ENCODE peak calls at places on chromosome 1, in ten cellular contexts. R is esophagus muscularis mucosa, P is ascending aorta, C is fibroblast of pulmonary artery, O is K562, J is brain microvascular endothelial cell, F is right lobe of liver, H is AG04449, X is neural progenitor cell, N is Peyer's patch. I is an unnamed sample.
A peak's percentile ranks its signal among the peaks of the same experiment; 100 is the strongest.

GRCh38 chr1:43704838-43705237 is 2.5 kb upstream of the ST3GAL3 start:
- DNase-seq in R (no peak), P (no peak), C (peak; percentile 39), O (no peak), J (no peak), F (no peak), H (no peak), X (no peak), N (no peak), I (no peak)

GRCh38 chr1:4093856-4094565 is 193.9 kb upstream of the C1orf174 start:
- DNase-seq in R (no peak), P (no peak), C (no peak), O (no peak), J (no peak), F (no peak), H (no peak), X (no peak), N (no peak), I (no peak)

GRCh38 chr1:85654066-85654782 is 54.0 kb downstream of the ZNHIT6 start:
- DNase-seq in R (no peak), P (no peak), C (peak; percentile 35), O (no peak), J (peak; percentile 39), F (no peak), H (no peak), X (no peak), N (no peak), I (no peak)

GRCh38 chr1:17520041-17520440 is 19.5 kb upstream of the ARHGEF10L start:
- DNase-seq in R (no peak), P (no peak), C (no peak), O (no peak), J (no peak), F (no peak), H (no peak), X (no peak), N (peak; percentile 84), I (peak; percentile 90)

GRCh38 chr1:235831148-235831547 is 35.6 kb downstream of the LYST start:
- DNase-seq in R (no peak), P (no peak), C (peak; percentile 34), O (no peak), J (peak; percentile 20), F (no peak), H (peak; percentile 28), X (no peak), N (no peak), I (no peak)

GRCh38 chr1:158998781-158999161 is 10.9 kb upstream of the IFI16 start:
- DNase-seq in R (no peak), P (no peak), C (peak; percentile 76), O (peak; percentile 47), J (peak; percentile 46), F (peak; percentile 42), H (no peak), X (peak; percentile 67), N (peak; percentile 52), I (peak; percentile 72)

GRCh38 chr1:112808861-112809684 is 93.9 kb upstream of the PPM1J start:
- DNase-seq in R (no peak), P (no peak), C (peak; percentile 72), O (peak; percentile 88), J (peak; percentile 67), F (peak; percentile 76), H (no peak), X (peak; percentile 81), N (peak; percentile 86), I (peak; percentile 89)

GRCh38 chr1:94275116-94275515 is 37.7 kb upstream of the ARHGAP29 start:
- DNase-seq in R (no peak), P (no peak), C (peak; percentile 75), O (no peak), J (no peak), F (no peak), H (no peak), X (no peak), N (no peak), I (no peak)

GRCh38 chr1:156090822-156091188 is 8.5 kb upstream of the MEX3A start:
- DNase-seq in R (peak; percentile 96), P (no peak), C (peak; percentile 84), O (peak; percentile 80), J (peak; percentile 59), F (peak; percentile 87), H (no peak), X (peak; percentile 92), N (peak; percentile 92), I (peak; percentile 87)

GRCh38 chr1:78401148-78401547 is 89.6 kb upstream of the PTGFR start:
- DNase-seq in R (no peak), P (no peak), C (no peak), O (no peak), J (no peak), F (no peak), H (no peak), X (no peak), N (no peak), I (no peak)

GRCh38 chr1:154809436-154810413 is 60.4 kb downstream of the KCNN3 start:
- DNase-seq in R (no peak), P (no peak), C (peak; percentile 41), O (no peak), J (peak; percentile 49), F (no peak), H (no peak), X (no peak), N (no peak), I (no peak)

GRCh38 chr1:184843732-184844495 is 89.3 kb upstream of the EDEM3 start:
- DNase-seq in R (peak; percentile 87), P (peak; percentile 24), C (no peak), O (no peak), J (no peak), F (no peak), H (no peak), X (no peak), N (no peak), I (peak; percentile 49)

GRCh38 chr1:205948886-205949285 is 5.6 kb upstream of the SLC26A9 start:
- DNase-seq in R (no peak), P (no peak), C (no peak), O (no peak), J (no peak), F (no peak), H (no peak), X (no peak), N (no peak), I (no peak)

GRCh38 chr1:17195731-17196130 is 9.2 kb upstream of the PADI1 start:
- DNase-seq in R (no peak), P (no peak), C (no peak), O (no peak), J (no peak), F (no peak), H (no peak), X (no peak), N (no peak), I (no peak)

GRCh38 chr1:62228883-62229187 is 34.2 kb downstream of the L1TD1 start:
- DNase-seq in R (no peak), P (no peak), C (no peak), O (no peak), J (no peak), F (no peak), H (no peak), X (no peak), N (no peak), I (no peak)

GRCh38 chr1:91806777-91807700 is 78.9 kb downstream of the TGFBR3 start:
- DNase-seq in R (no peak), P (no peak), C (peak; percentile 96), O (no peak), J (peak; percentile 26), F (no peak), H (no peak), X (no peak), N (no peak), I (no peak)

GRCh38 chr1:157852476-157852875 is 10.9 kb upstream of the CD5L start:
- DNase-seq in R (no peak), P (no peak), C (no peak), O (no peak), J (no peak), F (no peak), H (no peak), X (no peak), N (no peak), I (no peak)

GRCh38 chr1:235613617-235614016 is 36.0 kb downstream of the GNG4 start:
- DNase-seq in R (no peak), P (no peak), C (no peak), O (no peak), J (no peak), F (no peak), H (no peak), X (no peak), N (no peak), I (peak; percentile 44)

GRCh38 chr1:75134939-75135828 is 996 bp downstream of the LHX8 start:
- DNase-seq in R (no peak), P (no peak), C (peak; percentile 11), O (no peak), J (no peak), F (no peak), H (no peak), X (peak; percentile 74), N (no peak), I (no peak)

GRCh38 chr1:203069028-203069804 is 16.6 kb downstream of the MYOG start:
- DNase-seq in R (no peak), P (no peak), C (peak; percentile 28), O (no peak), J (no peak), F (no peak), H (no peak), X (no peak), N (no peak), I (no peak)

GRCh38 chr1:221419513-221420088 is 322.3 kb downstream of the DUSP10 start:
- DNase-seq in R (no peak), P (no peak), C (peak; percentile 70), O (no peak), J (no peak), F (no peak), H (peak; percentile 63), X (no peak), N (no peak), I (no peak)

GRCh38 chr1:180920702-180921101 is 8.0 kb downstream of the KIAA1614 start:
- DNase-seq in R (no peak), P (no peak), C (no peak), O (peak; percentile 50), J (no peak), F (no peak), H (no peak), X (no peak), N (no peak), I (no peak)
- TF ChIP-seq CTCF in R (no peak), P (no peak), C (peak; percentile 29), O (peak; percentile 71), J (peak; percentile 49), F (no peak), H (no peak), X (peak; percentile 48), N (peak; percentile 12), I (no peak)

GRCh38 chr1:207049974-207050391 is 1.0 kb downstream of the YOD1 start:
- DNase-seq in R (no peak), P (no peak), C (peak; percentile 58), O (peak; percentile 68), J (peak; percentile 55), F (no peak), H (no peak), X (peak; percentile 65), N (no peak), I (no peak)
- TF ChIP-seq CTCF in R (peak; percentile 77), P (peak; percentile 59), C (peak; percentile 87), O (peak; percentile 73), J (peak; percentile 83), F (peak; percentile 77), H (peak; percentile 60), X (peak; percentile 81), N (peak; percentile 91), I (peak; percentile 62)

GRCh38 chr1:188128761-188129160 is 1300.0 kb downstream of the PLA2G4A start:
- DNase-seq in R (no peak), P (no peak), C (peak; percentile 31), O (no peak), J (no peak), F (no peak), H (no peak), X (no peak), N (no peak), I (no peak)
- TF ChIP-seq CTCF in R (no peak), P (no peak), C (peak; percentile 20), O (no peak), J (no peak), F (no peak), H (no peak), X (no peak), N (no peak), I (no peak)

GRCh38 chr1:53450225-53450624 is 9.0 kb upstream of the DMRTB1 start:
- DNase-seq in R (no peak), P (no peak), C (no peak), O (peak; percentile 57), J (no peak), F (no peak), H (no peak), X (peak; percentile 29), N (no peak), I (no peak)
- TF ChIP-seq CTCF in R (no peak), P (no peak), C (peak; percentile 33), O (peak; percentile 56), J (peak; percentile 65), F (peak; percentile 32), H (no peak), X (peak; percentile 63), N (no peak), I (no peak)